ENCODE peak calls at places on chromosomes 3 and 15, in eight cellular contexts. One of them, this sample, is unnamed.

GRCh38 chr3:97228966-97229365 is 414.6 kb downstream of the EPHA6 start:
- DNase-seq in ureter: no peak
- DNase-seq in amygdala: no peak
- DNase-seq in amniotic epithelial cell: no peak
- DNase-seq in D721Med: no peak
- DNase-seq in NCI-H1105: no peak
- DNase-seq in GOT3: no peak
- DNase-seq in activated CD4-positive, alpha-beta T cell treated with anti-CD3 and anti-CD28 coated beads, Interleukin-2, amount 50 U/mL, for 4 hours: no peak
- DNase-seq in this sample: no peak

GRCh38 chr3:55721716-55722484 is 234.8 kb upstream of the WNT5A start:
- DNase-seq in ureter: no peak
- DNase-seq in amygdala: no peak
- DNase-seq in amniotic epithelial cell: peak; percentile 48
- DNase-seq in D721Med: no peak
- DNase-seq in NCI-H1105: no peak
- DNase-seq in GOT3: no peak
- DNase-seq in activated CD4-positive, alpha-beta T cell treated with anti-CD3 and anti-CD28 coated beads, Interleukin-2, amount 50 U/mL, for 4 hours: no peak
- DNase-seq in this sample: no peak

GRCh38 chr3:72329354-72329753 is 518.9 kb downstream of the SHQ1 start:
- DNase-seq in ureter: peak; percentile 61
- DNase-seq in amygdala: peak; percentile 51
- DNase-seq in amniotic epithelial cell: no peak
- DNase-seq in D721Med: no peak
- DNase-seq in NCI-H1105: peak; percentile 71
- DNase-seq in GOT3: no peak
- DNase-seq in activated CD4-positive, alpha-beta T cell treated with anti-CD3 and anti-CD28 coated beads, Interleukin-2, amount 50 U/mL, for 4 hours: no peak
- DNase-seq in this sample: peak; percentile 48

GRCh38 chr3:115624898-115625297 is 1.6 kb downstream of the GAP43 start:
- DNase-seq in ureter: no peak
- DNase-seq in amygdala: no peak
- DNase-seq in amniotic epithelial cell: no peak
- DNase-seq in D721Med: no peak
- DNase-seq in NCI-H1105: no peak
- DNase-seq in GOT3: no peak
- DNase-seq in activated CD4-positive, alpha-beta T cell treated with anti-CD3 and anti-CD28 coated beads, Interleukin-2, amount 50 U/mL, for 4 hours: no peak
- DNase-seq in this sample: no peak

GRCh38 chr15:31360158-31360561 is 33.5 kb downstream of the KLF13 start:
- DNase-seq in ureter: no peak
- DNase-seq in amygdala: no peak
- DNase-seq in amniotic epithelial cell: no peak
- DNase-seq in D721Med: no peak
- DNase-seq in NCI-H1105: peak; percentile 38
- DNase-seq in GOT3: no peak
- DNase-seq in activated CD4-positive, alpha-beta T cell treated with anti-CD3 and anti-CD28 coated beads, Interleukin-2, amount 50 U/mL, for 4 hours: no peak
- DNase-seq in this sample: no peak

GRCh38 chr3:51384145-51384729 is 854 bp upstream of the MANF start:
- DNase-seq in ureter: no peak
- DNase-seq in amygdala: no peak
- DNase-seq in amniotic epithelial cell: no peak
- DNase-seq in D721Med: peak; percentile 47
- DNase-seq in NCI-H1105: no peak
- DNase-seq in GOT3: no peak
- DNase-seq in activated CD4-positive, alpha-beta T cell treated with anti-CD3 and anti-CD28 coated beads, Interleukin-2, amount 50 U/mL, for 4 hours: no peak
- DNase-seq in this sample: peak; percentile 52

GRCh38 chr15:47711654-47712053 is 5.7 kb upstream of the SEMA6D start:
- DNase-seq in ureter: no peak
- DNase-seq in amygdala: no peak
- DNase-seq in amniotic epithelial cell: peak; percentile 24
- DNase-seq in D721Med: no peak
- DNase-seq in NCI-H1105: no peak
- DNase-seq in GOT3: no peak
- DNase-seq in activated CD4-positive, alpha-beta T cell treated with anti-CD3 and anti-CD28 coated beads, Interleukin-2, amount 50 U/mL, for 4 hours: no peak
- DNase-seq in this sample: peak; percentile 21

GRCh38 chr3:49671291-49672288 is 2.6 kb upstream of the APEH start:
- DNase-seq in ureter: peak; percentile 78
- DNase-seq in amygdala: no peak
- DNase-seq in amniotic epithelial cell: peak; percentile 48
- DNase-seq in D721Med: peak; percentile 85
- DNase-seq in NCI-H1105: no peak
- DNase-seq in GOT3: no peak
- DNase-seq in activated CD4-positive, alpha-beta T cell treated with anti-CD3 and anti-CD28 coated beads, Interleukin-2, amount 50 U/mL, for 4 hours: peak; percentile 71
- DNase-seq in this sample: no peak

GRCh38 chr3:32405711-32406323 is 14.2 kb downstream of the CMTM7 start:
- DNase-seq in ureter: no peak
- DNase-seq in amygdala: no peak
- DNase-seq in amniotic epithelial cell: no peak
- DNase-seq in D721Med: no peak
- DNase-seq in NCI-H1105: no peak
- DNase-seq in GOT3: no peak
- DNase-seq in activated CD4-positive, alpha-beta T cell treated with anti-CD3 and anti-CD28 coated beads, Interleukin-2, amount 50 U/mL, for 4 hours: no peak
- DNase-seq in this sample: no peak

GRCh38 chr3:48189321-48189720 is 1.1 kb upstream of the CDC25A start:
- DNase-seq in ureter: no peak
- DNase-seq in amygdala: no peak
- DNase-seq in amniotic epithelial cell: no peak
- DNase-seq in D721Med: no peak
- DNase-seq in NCI-H1105: no peak
- DNase-seq in GOT3: no peak
- DNase-seq in activated CD4-positive, alpha-beta T cell treated with anti-CD3 and anti-CD28 coated beads, Interleukin-2, amount 50 U/mL, for 4 hours: no peak
- DNase-seq in this sample: no peak

GRCh38 chr3:46705751-46706572 is 4.8 kb downstream of the TMIE start:
- DNase-seq in ureter: no peak
- DNase-seq in amygdala: no peak
- DNase-seq in amniotic epithelial cell: peak; percentile 17
- DNase-seq in D721Med: no peak
- DNase-seq in NCI-H1105: no peak
- DNase-seq in GOT3: no peak
- DNase-seq in activated CD4-positive, alpha-beta T cell treated with anti-CD3 and anti-CD28 coated beads, Interleukin-2, amount 50 U/mL, for 4 hours: no peak
- DNase-seq in this sample: no peak

GRCh38 chr3:177294221-177294620 is 96.9 kb upstream of the TBL1XR1 start:
- DNase-seq in ureter: peak; percentile 54
- DNase-seq in amygdala: no peak
- DNase-seq in amniotic epithelial cell: peak; percentile 37
- DNase-seq in D721Med: no peak
- DNase-seq in NCI-H1105: no peak
- DNase-seq in GOT3: no peak
- DNase-seq in activated CD4-positive, alpha-beta T cell treated with anti-CD3 and anti-CD28 coated beads, Interleukin-2, amount 50 U/mL, for 4 hours: no peak
- DNase-seq in this sample: no peak

GRCh38 chr15:92545996-92546395 is 109.6 kb downstream of the FAM174B start:
- DNase-seq in ureter: no peak
- DNase-seq in amygdala: no peak
- DNase-seq in amniotic epithelial cell: no peak
- DNase-seq in D721Med: no peak
- DNase-seq in NCI-H1105: no peak
- DNase-seq in GOT3: no peak
- DNase-seq in activated CD4-positive, alpha-beta T cell treated with anti-CD3 and anti-CD28 coated beads, Interleukin-2, amount 50 U/mL, for 4 hours: no peak
- DNase-seq in this sample: no peak

GRCh38 chr15:48806151-48806550 is 4.7 kb downstream of the CEP152 start:
- DNase-seq in ureter: no peak
- DNase-seq in amygdala: no peak
- DNase-seq in amniotic epithelial cell: no peak
- DNase-seq in D721Med: no peak
- DNase-seq in NCI-H1105: peak; percentile 20
- DNase-seq in GOT3: no peak
- DNase-seq in activated CD4-positive, alpha-beta T cell treated with anti-CD3 and anti-CD28 coated beads, Interleukin-2, amount 50 U/mL, for 4 hours: no peak
- DNase-seq in this sample: no peak

GRCh38 chr3:108512671-108513070 is 2.3 kb upstream of the MYH15 start:
- DNase-seq in ureter: no peak
- DNase-seq in amygdala: no peak
- DNase-seq in amniotic epithelial cell: no peak
- DNase-seq in D721Med: no peak
- DNase-seq in NCI-H1105: no peak
- DNase-seq in GOT3: no peak
- DNase-seq in activated CD4-positive, alpha-beta T cell treated with anti-CD3 and anti-CD28 coated beads, Interleukin-2, amount 50 U/mL, for 4 hours: no peak
- DNase-seq in this sample: no peak

GRCh38 chr3:76638006-76638405 is 401.9 kb upstream of the ROBO2 start:
- DNase-seq in ureter: no peak
- DNase-seq in amygdala: no peak
- DNase-seq in amniotic epithelial cell: peak; percentile 18
- DNase-seq in D721Med: no peak
- DNase-seq in NCI-H1105: no peak
- DNase-seq in GOT3: no peak
- DNase-seq in activated CD4-positive, alpha-beta T cell treated with anti-CD3 and anti-CD28 coated beads, Interleukin-2, amount 50 U/mL, for 4 hours: no peak
- DNase-seq in this sample: no peak

GRCh38 chr15:67531379-67532059 is 10.6 kb downstream of the C15orf61 start:
- DNase-seq in ureter: no peak
- DNase-seq in amygdala: no peak
- DNase-seq in amniotic epithelial cell: peak; percentile 78
- DNase-seq in D721Med: no peak
- DNase-seq in NCI-H1105: no peak
- DNase-seq in GOT3: no peak
- DNase-seq in activated CD4-positive, alpha-beta T cell treated with anti-CD3 and anti-CD28 coated beads, Interleukin-2, amount 50 U/mL, for 4 hours: no peak
- DNase-seq in this sample: no peak

GRCh38 chr3:76096036-76096435 is 310.7 kb upstream of the ZNF717 start:
- DNase-seq in ureter: no peak
- DNase-seq in amygdala: no peak
- DNase-seq in amniotic epithelial cell: peak; percentile 43
- DNase-seq in D721Med: no peak
- DNase-seq in NCI-H1105: no peak
- DNase-seq in GOT3: no peak
- DNase-seq in activated CD4-positive, alpha-beta T cell treated with anti-CD3 and anti-CD28 coated beads, Interleukin-2, amount 50 U/mL, for 4 hours: no peak
- DNase-seq in this sample: no peak

GRCh38 chr15:93041159-93041547 is 47.9 kb downstream of the RGMA start:
- DNase-seq in ureter: no peak
- DNase-seq in amygdala: no peak
- DNase-seq in amniotic epithelial cell: no peak
- DNase-seq in D721Med: peak; percentile 7
- DNase-seq in NCI-H1105: no peak
- DNase-seq in GOT3: no peak
- DNase-seq in activated CD4-positive, alpha-beta T cell treated with anti-CD3 and anti-CD28 coated beads, Interleukin-2, amount 50 U/mL, for 4 hours: no peak
- DNase-seq in this sample: no peak

This sample was measured in hippocampal formation.